ENCODE peak calls at places on chromosomes 4 and X, in nine cellular contexts. P is HTR-8/SVneo; A is AML-193; D is NCI-H1092 treated with DMSO at 0.1 percent for 48 hours; T is fibroblast of the aortic adventitia; Z is CD4-positive, alpha-beta T cell; U is T follicular helper cell; M is skeletal muscle cell; L is AG10803. V is an unnamed sample.

GRCh38 chrX:23661671-23662070 is 5.6 kb upstream of the PRDX4 start:
- DNase-seq in D (no peak), Z (no peak), A (no peak), M (no peak), U (no peak), P (no peak), T (peak), L (peak), V (no peak)

GRCh38 chr4:1601533-1601835 is 82.6 kb downstream of the FAM53A start:
- DNase-seq in D (no peak), P (no peak), Z (no peak), T (no peak), M (no peak), U (no peak), A (no peak), L (no peak), V (no peak)

GRCh38 chr4:172998527-172999469 is 169.8 kb upstream of the GALNT7 start:
- DNase-seq in T (peak), P (peak), Z (no peak), A (peak), U (no peak), D (no peak), M (peak), L (peak), V (peak)

GRCh38 chr4:118814054-118814453 is 21.9 kb downstream of the SEC24D start:
- DNase-seq in L (no peak), U (no peak), M (no peak), P (no peak), D (no peak), A (no peak), Z (no peak), T (no peak), V (no peak)

GRCh38 chrX:13473666-13474516 is 95.5 kb upstream of the EGFL6 start:
- DNase-seq in A (no peak), M (no peak), P (no peak), Z (no peak), L (peak), D (no peak), T (peak), U (no peak), V (peak)

GRCh38 chr4:7217453-7218310 is 25.3 kb downstream of the SORCS2 start:
- DNase-seq in U (no peak), A (no peak), M (no peak), L (peak), D (no peak), T (no peak), Z (no peak), P (no peak), V (peak)

GRCh38 chrX:1465261-1466231 is 12.8 kb upstream of the ASMTL start:
- DNase-seq in U (no peak), T (no peak), L (no peak), D (no peak), M (no peak), Z (no peak), A (no peak), P (no peak), V (no peak)

GRCh38 chr4:123399638-123400358 is 3.2 kb downstream of the SPRY1 start:
- DNase-seq in M (no peak), L (peak), T (peak), D (peak), U (no peak), Z (no peak), A (no peak), P (no peak), V (peak)

GRCh38 chrX:107659768-107660167 is 31.5 kb downstream of the PRPS1 start:
- DNase-seq in A (peak), U (no peak), D (peak), Z (no peak), L (peak), P (no peak), M (no peak), T (peak), V (peak)

GRCh38 chr4:7765676-7766075 is 174.0 kb downstream of the AFAP1 start:
- DNase-seq in D (no peak), T (no peak), U (no peak), P (no peak), A (no peak), L (no peak), Z (no peak), M (no peak), V (no peak)

GRCh38 chr4:181966084-181966483 is 277.1 kb upstream of the TENM3 start:
- DNase-seq in T (peak), U (no peak), Z (no peak), L (peak), A (no peak), D (no peak), P (peak), M (peak), V (no peak)

GRCh38 chrX:71910526-71911022 is at the start of gene NHSL2:
- DNase-seq in L (peak), P (peak), M (no peak), A (no peak), U (no peak), D (peak), T (no peak), Z (no peak), V (no peak)

GRCh38 chrX:39337461-39337860 is 536.2 kb downstream of the MID1IP1 start:
- DNase-seq in U (no peak), L (no peak), T (no peak), M (no peak), A (no peak), P (no peak), D (peak), Z (no peak), V (no peak)

GRCh38 chr4:147547314-147548056 is 66.6 kb downstream of the EDNRA start:
- DNase-seq in A (no peak), U (no peak), D (no peak), Z (no peak), T (peak), M (peak), P (no peak), L (peak), V (peak)

GRCh38 chr4:8699479-8700145 is 107.0 kb downstream of the CPZ start:
- DNase-seq in D (no peak), U (no peak), P (no peak), T (no peak), M (no peak), A (no peak), L (no peak), Z (no peak), V (no peak)

V was measured in fibroblast of pulmonary artery.